ENCODE peak calls at places on chromosomes 5 and 9, in six cellular contexts. V is brain microvascular endothelial cell, Z is neural progenitor cell, I is PC-9, Y is astrocyte of the spinal cord, Q is SK-N-SH. H is an unnamed sample.

GRCh38 chr5:80239680-80240367 is 16.0 kb downstream of the SERINC5 start:
- DNase-seq in V (peak), Z (no peak), I (no peak), Y (peak), Q (no peak), H (no peak)

GRCh38 chr5:174229640-174230350 is 184.3 kb downstream of the NSG2 start:
- DNase-seq in V (peak), Z (no peak), I (no peak), Y (peak), Q (no peak), H (no peak)

GRCh38 chr5:67303356-67303755 is 106.8 kb upstream of the CD180 start:
- DNase-seq in V (peak), Z (no peak), I (no peak), Y (no peak), Q (no peak), H (no peak)

GRCh38 chr5:52993367-52993766 is 4.2 kb downstream of the ITGA2 start:
- DNase-seq in V (no peak), Z (no peak), I (no peak), Y (no peak), Q (no peak), H (no peak)

GRCh38 chr5:96657068-96657467 is 5.1 kb upstream of the CAST start:
- DNase-seq in V (peak), Z (no peak), I (peak), Y (peak), Q (no peak), H (no peak)

GRCh38 chr9:18999173-18999785 is 33.7 kb downstream of the SAXO1 start:
- DNase-seq in V (no peak), Z (no peak), I (no peak), Y (no peak), Q (no peak), H (no peak)

GRCh38 chr9:125126019-125126746 is 17.1 kb downstream of the SCAI start:
- DNase-seq in V (peak), Z (no peak), I (peak), Y (peak), Q (peak), H (peak)

GRCh38 chr9:124210697-124211096 is 47.1 kb upstream of the NEK6 start:
- DNase-seq in V (no peak), Z (no peak), I (no peak), Y (no peak), Q (no peak), H (no peak)

GRCh38 chr5:68770566-68770965 is 323.2 kb upstream of the SLC30A5 start:
- DNase-seq in V (no peak), Z (peak), I (no peak), Y (no peak), Q (no peak), H (no peak)

GRCh38 chr9:89234186-89234585 is 55.6 kb upstream of the SHC3 start:
- DNase-seq in V (no peak), Z (no peak), I (no peak), Y (no peak), Q (peak), H (no peak)

GRCh38 chr5:173499471-173500212 is 116.8 kb downstream of the BOD1 start:
- DNase-seq in V (no peak), Z (no peak), I (no peak), Y (no peak), Q (no peak), H (no peak)

GRCh38 chr5:103389846-103390245 is 131.3 kb downstream of the MACIR start:
- DNase-seq in V (no peak), Z (peak), I (no peak), Y (no peak), Q (no peak), H (no peak)

GRCh38 chr9:94717656-94718225 is 8.8 kb upstream of the AOPEP start:
- DNase-seq in V (peak), Z (no peak), I (peak), Y (no peak), Q (no peak), H (no peak)

GRCh38 chr5:68405784-68406183 is 190.2 kb downstream of the PIK3R1 start:
- DNase-seq in V (no peak), Z (no peak), I (no peak), Y (no peak), Q (no peak), H (no peak)

GRCh38 chr9:36962721-36963120 is 71.3 kb downstream of the PAX5 start:
- DNase-seq in V (no peak), Z (no peak), I (no peak), Y (no peak), Q (no peak), H (no peak)

DNA sequence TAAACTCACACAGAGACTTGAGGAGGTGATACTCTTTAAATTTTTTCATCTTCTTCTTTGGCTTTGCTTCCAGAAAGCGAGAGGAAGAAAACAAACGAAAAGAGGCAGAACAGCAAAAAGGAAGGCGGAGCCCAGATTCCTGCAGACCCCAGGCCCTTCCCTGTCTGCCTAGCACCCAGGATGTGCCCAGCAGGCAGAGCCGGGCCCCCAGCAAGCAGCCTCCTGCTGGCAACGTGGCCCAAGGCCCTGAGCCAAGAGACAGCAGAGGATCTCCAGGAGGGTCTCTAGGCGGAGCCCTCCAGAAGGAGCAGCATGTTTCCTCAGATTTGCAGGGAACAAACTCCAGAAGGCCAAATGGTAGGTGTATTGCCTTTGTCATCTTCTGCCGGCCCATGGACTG is 68.5 kb downstream of the TEX10 start:
- DNase-seq in V (no peak), Z (no peak), I (no peak), Y (no peak), Q (no peak), H (no peak)
- H3K4me3 ChIP-seq in V (no peak), Z (no peak), I (no peak), Y (no peak), Q (no peak), H (no peak)

DNA sequence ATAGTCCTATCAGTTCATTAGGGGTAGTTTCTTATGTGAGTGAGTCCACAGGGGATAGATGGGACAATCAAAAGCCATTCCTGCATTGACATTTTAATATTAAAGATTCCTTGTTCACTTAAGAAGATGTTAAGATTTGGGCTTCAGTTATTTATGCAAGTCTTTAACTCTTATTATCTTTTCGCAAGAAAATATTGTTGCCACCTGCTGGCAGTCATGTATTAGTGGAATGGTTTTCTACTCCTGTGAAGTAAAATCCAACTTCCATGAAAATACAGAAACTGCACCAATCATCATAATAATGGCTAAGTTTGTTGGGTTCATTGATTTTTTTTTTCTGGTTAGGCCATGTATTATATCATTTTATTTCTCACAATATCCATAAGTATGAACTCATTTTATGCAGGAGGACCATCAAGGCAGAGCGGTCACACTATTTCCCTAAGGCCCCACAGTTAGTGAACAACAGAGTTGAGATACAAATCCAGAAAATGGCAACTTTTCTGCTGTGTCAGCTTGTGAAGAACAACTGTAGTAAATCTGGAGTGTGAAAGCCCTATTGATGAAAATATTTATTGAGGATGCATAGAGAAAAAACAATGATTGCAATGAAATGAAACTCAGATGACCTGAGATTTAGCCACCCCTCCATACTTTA is 88.5 kb upstream of the TXNDC8 start:
- DNase-seq in V (no peak), Z (no peak), I (no peak), Y (peak), Q (no peak), H (no peak)
- TF ChIP-seq CTCF in V (peak), Z (peak), I (peak), Y (peak), Q (peak), H (peak)

GRCh38 chr9:97980918-97981827 is 2.0 kb upstream of the ANP32B start:
- DNase-seq in V (no peak), Z (peak), I (no peak), Y (no peak), Q (peak), H (no peak)

GRCh38 chr9:97978706-97979105 is 4.4 kb upstream of the ANP32B start:
- DNase-seq in V (no peak), Z (no peak), I (no peak), Y (no peak), Q (no peak), H (no peak)

GRCh38 chr9:97981828-97982164 is 1.3 kb upstream of the ANP32B start:
- DNase-seq in V (no peak), Z (no peak), I (no peak), Y (no peak), Q (no peak), H (no peak)

GRCh38 chr9:97979778-97980478 is 3.2 kb upstream of the ANP32B start:
- DNase-seq in V (no peak), Z (no peak), I (no peak), Y (no peak), Q (no peak), H (no peak)

DNA sequence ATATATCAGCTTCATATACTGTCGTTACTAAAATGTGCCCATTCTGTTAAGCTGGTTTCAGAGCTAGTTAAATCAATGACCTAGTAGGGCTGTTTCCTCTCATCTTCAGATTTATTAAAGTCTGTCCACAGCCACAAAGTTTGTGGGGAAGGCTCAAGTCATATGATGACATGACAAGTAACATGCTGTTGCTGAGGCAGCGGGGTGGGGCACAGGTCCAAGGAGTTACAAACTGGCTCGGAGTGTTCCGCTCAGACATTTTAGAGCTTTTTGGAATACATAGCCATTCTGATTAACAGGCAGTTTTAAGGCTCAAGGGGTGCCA is 2.7 kb upstream of the ANP32B start:
- DNase-seq in V (no peak), Z (no peak), I (no peak), Y (no peak), Q (no peak), H (no peak)
- H3K4me3 ChIP-seq in V (no peak), Z (no peak), I (no peak), Y (no peak), Q (no peak), H (no peak)

GRCh38 chr9:98523231-98523901 is 185.4 kb downstream of the GABBR2 start:
- DNase-seq in V (peak), Z (peak), I (peak), Y (peak), Q (no peak), H (no peak)
- TF ChIP-seq CTCF in V (peak), Z (peak), I (peak), Y (peak), Q (no peak), H (no peak)